ENCODE peak calls at places on chromosomes 6 and 20, in four cellular contexts. D is A549, U is K562, G is GM12878. S is an unnamed sample.

GRCh38 chr6:113052513-113052912 is 705.4 kb downstream of the RFPL4B start:
- DNase-seq in D (no peak), U (no peak), G (no peak), S (no peak)

GRCh38 chr6:110520188-110520956 is 44.0 kb upstream of the SLC22A16 start:
- DNase-seq in U (no peak), G (no peak), D (no peak), S (peak; percentile 61)

GRCh38 chr6:117156701-117157100 is 108.7 kb upstream of the VGLL2 start:
- DNase-seq in U (no peak), G (no peak), D (no peak), S (no peak)

GRCh38 chr20:24423794-24424307 is 45.6 kb upstream of the SYNDIG1 start:
- DNase-seq in D (no peak), U (no peak), G (no peak), S (no peak)

GRCh38 chr6:144151010-144151727 is 852 bp downstream of the STX11 start:
- DNase-seq in D (no peak), G (peak; percentile 88), U (no peak), S (no peak)

GRCh38 chr6:142666599-142667185 is 278.3 kb downstream of the HIVEP2 start:
- DNase-seq in D (no peak), G (no peak), U (no peak), S (no peak)

GRCh38 chr6:130674604-130675003 is 152.6 kb upstream of the SMLR1 start:
- DNase-seq in U (no peak), G (no peak), D (no peak), S (no peak)

GRCh38 chr6:43186706-43187105 is 4.7 kb downstream of the CUL9 start:
- DNase-seq in G (no peak), U (no peak), D (no peak), S (no peak)

GRCh38 chr6:102717737-102718427 is 1324.4 kb downstream of the GRIK2 start:
- DNase-seq in D (no peak), U (no peak), G (no peak), S (no peak)

GRCh38 chr6:28947831-28948270 is 24.1 kb upstream of the TRIM27 start:
- DNase-seq in G (no peak), D (no peak), U (no peak), S (peak; percentile 94)

GRCh38 chr6:116887884-116888283 is 10.8 kb downstream of the RFX6 start:
- DNase-seq in D (no peak), U (no peak), G (no peak), S (no peak)

GRCh38 chr6:154805288-154805911 is 72.2 kb downstream of the SCAF8 start:
- DNase-seq in U (peak; percentile 42), G (no peak), D (peak; percentile 16), S (peak; percentile 43)

GRCh38 chr20:13294522-13294921 is 73.4 kb downstream of the ISM1 start:
- DNase-seq in G (no peak), D (no peak), U (no peak), S (no peak)

GRCh38 chr20:7080472-7080871 is 313.0 kb downstream of the BMP2 start:
- DNase-seq in D (no peak), G (no peak), U (no peak), S (no peak)

GRCh38 chr6:1540864-1541521 is 68.7 kb upstream of the FOXC1 start:
- DNase-seq in U (no peak), G (no peak), D (no peak), S (peak; percentile 64)

GRCh38 chr6:72212686-72213085 is 326.3 kb downstream of the RIMS1 start:
- DNase-seq in G (no peak), D (no peak), U (no peak), S (no peak)

GRCh38 chr6:79170431-79170830 is 64.1 kb downstream of the HMGN3 start:
- DNase-seq in D (no peak), U (no peak), G (no peak), S (no peak)

GRCh38 chr6:132937466-132937906 is 123.1 kb downstream of the RPS12 start:
- DNase-seq in U (peak; percentile 14), G (no peak), D (peak; percentile 8), S (peak; percentile 62)

GRCh38 chr6:109059148-109059547 is 35.5 kb downstream of the SESN1 start:
- DNase-seq in D (no peak), U (no peak), G (no peak), S (peak; percentile 39)

GRCh38 chr20:46512943-46513844 is at the start of gene ZNF334:
- DNase-seq in U (peak; percentile 44), D (no peak), G (no peak), S (peak; percentile 69)

GRCh38 chr6:165676435-165677068 is 13.5 kb upstream of the PDE10A start:
- DNase-seq in U (no peak), D (no peak), G (no peak), S (no peak)

GRCh38 chr20:23340524-23340923 is 10.1 kb upstream of the NXT1 start:
- DNase-seq in G (no peak), D (peak; percentile 83), U (peak; percentile 19), S (peak; percentile 77)

GRCh38 chr6:55827818-55828522 is 47.4 kb downstream of the BMP5 start:
- DNase-seq in U (no peak), D (no peak), G (no peak), S (peak; percentile 10)

GRCh38 chr6:138524526-138524925 is 25.2 kb upstream of the NHSL1 start:
- DNase-seq in G (no peak), D (no peak), U (no peak), S (no peak)
- TF ChIP-seq HDAC2 in G (no peak), D (no peak), U (no peak), S (no peak)

GRCh38 chr6:136669299-136669699 is 119.1 kb upstream of the MAP7 start:
- DNase-seq in U (no peak), G (no peak), D (no peak), S (peak; percentile 19)
- TF ChIP-seq HDAC2 in U (no peak), G (no peak), D (no peak), S (no peak)

DNA sequence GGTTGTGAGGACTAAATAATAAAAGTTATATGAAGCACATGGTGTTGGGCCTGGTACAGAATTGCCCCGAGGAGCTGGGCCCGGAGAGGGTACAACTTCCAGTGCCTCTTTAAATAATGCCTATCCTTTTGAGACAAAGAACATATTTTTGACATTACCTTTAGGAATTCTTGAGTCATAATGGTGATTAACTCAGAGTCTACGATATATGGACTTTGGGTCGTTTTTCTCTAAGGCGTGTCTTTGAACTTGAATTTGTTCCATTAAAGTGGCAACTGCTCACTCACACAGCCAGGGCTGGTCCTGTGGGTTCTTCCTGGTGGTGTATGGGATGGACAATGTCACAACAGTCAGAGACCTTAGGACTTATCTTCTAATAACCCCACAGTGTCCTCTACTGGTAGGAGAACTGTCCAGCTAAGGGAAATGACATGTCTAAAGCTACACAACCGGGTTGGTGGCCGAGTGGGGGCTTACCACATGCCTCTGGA is 106.5 kb downstream of the CDC5L start:
- DNase-seq in G (no peak), U (peak; percentile 54), D (peak; percentile 35), S (peak; percentile 80)
- TF ChIP-seq HDAC2 in G (no peak), U (no peak), D (no peak), S (no peak)

DNA sequence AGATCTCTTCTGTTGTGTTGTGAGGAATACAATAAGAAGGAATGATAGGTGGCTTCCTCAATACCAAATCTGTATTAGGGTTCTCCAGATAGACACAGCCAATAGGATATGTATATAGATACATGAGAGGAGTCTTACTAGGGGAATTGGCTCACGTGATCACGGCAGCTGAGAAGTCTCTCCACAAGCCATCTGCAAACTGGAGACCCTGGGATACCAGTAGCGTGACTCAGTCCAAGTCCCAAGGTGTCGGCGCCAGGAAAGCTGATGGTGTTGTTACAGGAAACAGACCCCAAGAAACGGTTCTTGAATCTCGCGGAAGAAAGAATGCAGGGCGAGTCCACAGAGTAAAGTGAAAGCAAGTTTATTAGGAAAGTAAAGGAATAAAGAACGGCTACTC is 61.4 kb downstream of the SYTL3 start:
- DNase-seq in D (no peak), G (no peak), U (no peak), S (no peak)
- TF ChIP-seq HDAC2 in D (no peak), G (no peak), U (no peak), S (no peak)

GRCh38 chr20:45404438-45404837 is 3.7 kb upstream of the DBNDD2 start:
- DNase-seq in G (no peak), D (no peak), U (no peak), S (no peak)
- TF ChIP-seq HDAC2 in G (no peak), D (no peak), U (no peak), S (no peak)

S was measured in HepG2.